ENCODE peak calls at places on chromosomes 7 and 10, in five cellular contexts. One of them, this sample, is unnamed. For H3K4me1 and H3K27me3, the result is how much of the 10 kb centered on the place peaks cover.

GRCh38 chr7:121624922-121625321 is 228.8 kb upstream of the FAM3C start:
- DNase-seq in CD8-positive, alpha-beta memory T cell: no peak
- DNase-seq in Peyer's patch: no peak
- DNase-seq in mammary epithelial cell: no peak
- DNase-seq in endodermal cell: no peak
- DNase-seq in this sample: no peak

GRCh38 chr10:102781089-102781920 is 37.6 kb downstream of the WBP1L start:
- DNase-seq in CD8-positive, alpha-beta memory T cell: no peak
- DNase-seq in Peyer's patch: no peak
- DNase-seq in mammary epithelial cell: no peak
- DNase-seq in endodermal cell: peak
- DNase-seq in this sample: no peak

GRCh38 chr10:73886625-73887024 is 12.3 kb upstream of the CAMK2G start:
- DNase-seq in CD8-positive, alpha-beta memory T cell: no peak
- DNase-seq in Peyer's patch: no peak
- DNase-seq in mammary epithelial cell: peak
- DNase-seq in endodermal cell: peak
- DNase-seq in this sample: peak

GRCh38 chr10:60917331-60918280 is 26.4 kb downstream of the RHOBTB1 start:
- DNase-seq in CD8-positive, alpha-beta memory T cell: no peak
- DNase-seq in Peyer's patch: no peak
- DNase-seq in mammary epithelial cell: peak
- DNase-seq in endodermal cell: no peak
- DNase-seq in this sample: no peak

GRCh38 chr10:132339276-132339675 is 7.3 kb downstream of the LRRC27 start:
- DNase-seq in CD8-positive, alpha-beta memory T cell: no peak
- DNase-seq in Peyer's patch: peak
- DNase-seq in mammary epithelial cell: no peak
- DNase-seq in endodermal cell: no peak
- DNase-seq in this sample: no peak

GRCh38 chr10:61628199-61628874 is 34.4 kb upstream of the CABCOCO1 start:
- DNase-seq in CD8-positive, alpha-beta memory T cell: no peak
- DNase-seq in Peyer's patch: no peak
- DNase-seq in mammary epithelial cell: peak
- DNase-seq in endodermal cell: no peak
- DNase-seq in this sample: no peak

GRCh38 chr7:107993879-107994278 is 9.1 kb downstream of the LAMB1 start:
- DNase-seq in CD8-positive, alpha-beta memory T cell: no peak
- DNase-seq in Peyer's patch: no peak
- DNase-seq in mammary epithelial cell: no peak
- DNase-seq in endodermal cell: no peak
- DNase-seq in this sample: no peak

GRCh38 chr7:94696981-94697670 is 41.2 kb upstream of the SGCE start:
- DNase-seq in CD8-positive, alpha-beta memory T cell: no peak
- DNase-seq in Peyer's patch: peak
- DNase-seq in mammary epithelial cell: peak
- DNase-seq in endodermal cell: no peak
- DNase-seq in this sample: peak

GRCh38 chr7:74656911-74657691 is 417 bp upstream of the GTF2I start:
- DNase-seq in CD8-positive, alpha-beta memory T cell: peak
- DNase-seq in Peyer's patch: peak
- DNase-seq in mammary epithelial cell: peak
- DNase-seq in endodermal cell: peak
- DNase-seq in this sample: peak

GRCh38 chr10:74165530-74165901 is 14.5 kb downstream of the ADK start:
- DNase-seq in CD8-positive, alpha-beta memory T cell: no peak
- DNase-seq in Peyer's patch: no peak
- DNase-seq in mammary epithelial cell: no peak
- DNase-seq in endodermal cell: no peak
- DNase-seq in this sample: no peak

GRCh38 chr10:9853405-9854010 is 1164.2 kb upstream of the CELF2 start:
- DNase-seq in CD8-positive, alpha-beta memory T cell: no peak
- DNase-seq in Peyer's patch: no peak
- DNase-seq in mammary epithelial cell: no peak
- DNase-seq in endodermal cell: no peak
- DNase-seq in this sample: no peak

GRCh38 chr7:151927540-151927939 is 28.7 kb upstream of the GALNTL5 start:
- DNase-seq in CD8-positive, alpha-beta memory T cell: no peak
- DNase-seq in Peyer's patch: no peak
- DNase-seq in mammary epithelial cell: no peak
- DNase-seq in endodermal cell: no peak
- DNase-seq in this sample: no peak
- H3K4me1 ChIP-seq in CD8-positive, alpha-beta memory T cell: under half
- H3K4me1 ChIP-seq in Peyer's patch: under half
- H3K4me1 ChIP-seq in mammary epithelial cell: under half
- H3K4me1 ChIP-seq in endodermal cell: under half
- H3K4me1 ChIP-seq in this sample: under half

DNA sequence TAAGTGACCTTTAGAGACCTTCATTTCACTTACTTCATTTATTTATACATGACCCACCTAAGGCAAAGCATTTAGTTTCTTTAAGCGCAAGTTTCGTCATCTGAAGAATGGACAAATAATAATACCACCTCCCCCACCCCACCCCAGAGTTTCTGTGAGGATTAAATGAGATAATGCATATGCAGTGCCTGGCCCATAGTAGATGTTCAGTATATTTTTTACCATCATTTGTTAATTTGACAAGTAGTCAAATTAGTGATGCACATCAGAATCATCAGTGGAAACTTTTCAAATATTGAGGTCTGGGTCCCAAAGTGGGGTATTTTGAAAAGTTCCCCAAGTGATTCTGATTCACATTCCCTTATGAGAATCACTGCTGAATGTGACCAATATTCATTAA is 243.9 kb downstream of the PTEN start:
- DNase-seq in CD8-positive, alpha-beta memory T cell: no peak
- DNase-seq in Peyer's patch: no peak
- DNase-seq in mammary epithelial cell: no peak
- DNase-seq in endodermal cell: no peak
- DNase-seq in this sample: no peak
- H3K4me3 ChIP-seq in CD8-positive, alpha-beta memory T cell: no peak
- H3K4me3 ChIP-seq in Peyer's patch: no peak
- H3K4me3 ChIP-seq in mammary epithelial cell: no peak
- H3K4me3 ChIP-seq in endodermal cell: no peak
- H3K4me3 ChIP-seq in this sample: no peak

DNA sequence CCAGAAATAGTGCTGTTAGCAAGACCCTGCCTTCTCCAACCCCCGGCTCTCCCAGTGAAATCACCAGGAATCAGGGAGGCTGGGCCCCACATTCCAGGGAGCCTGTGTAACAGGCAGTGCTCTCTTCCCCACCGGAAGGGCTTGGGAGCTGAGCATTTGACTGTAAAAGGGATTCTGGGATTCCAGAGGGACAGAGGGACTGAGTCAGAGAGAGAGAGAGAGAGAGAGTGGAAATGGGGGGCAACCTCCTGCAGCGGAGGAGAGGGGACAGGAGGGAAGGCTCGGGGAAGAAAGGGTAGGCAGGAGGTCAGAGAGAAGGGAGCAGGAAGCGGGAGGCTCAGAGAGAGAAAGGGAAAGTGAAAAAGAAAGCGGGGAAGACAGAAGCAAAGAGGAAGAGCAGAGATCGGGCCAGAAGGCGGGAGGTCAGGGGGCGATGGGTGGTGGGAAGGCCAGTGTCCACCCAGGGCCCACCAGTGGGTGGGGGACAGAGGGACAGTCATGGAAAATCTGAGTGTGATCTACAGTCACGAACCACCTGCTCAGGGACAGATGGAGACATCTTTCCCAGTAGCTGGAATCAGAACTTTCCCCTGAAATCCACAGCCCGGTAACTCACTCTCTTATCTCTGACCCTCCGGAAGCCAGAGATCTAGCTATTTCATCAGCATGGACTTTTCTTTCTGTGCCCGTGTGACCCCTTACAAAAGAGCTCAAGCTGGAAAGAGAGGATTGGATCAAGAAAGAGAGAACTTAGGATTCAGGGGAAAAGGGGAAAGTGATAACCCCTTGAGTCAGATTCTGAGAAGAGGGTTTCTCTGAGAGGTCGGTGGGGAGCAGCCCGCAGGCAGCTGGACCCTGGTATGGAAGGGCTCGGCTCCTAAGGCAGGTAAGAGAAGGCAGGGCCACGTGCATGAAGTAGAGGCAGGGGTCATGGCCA is 4.6 kb upstream of the SERPINE1 start:
- DNase-seq in CD8-positive, alpha-beta memory T cell: no peak
- DNase-seq in Peyer's patch: peak
- DNase-seq in mammary epithelial cell: peak
- DNase-seq in endodermal cell: peak
- DNase-seq in this sample: peak
- H3K27me3 ChIP-seq in CD8-positive, alpha-beta memory T cell: under half
- H3K27me3 ChIP-seq in Peyer's patch: under half
- H3K27me3 ChIP-seq in mammary epithelial cell: under half
- H3K27me3 ChIP-seq in endodermal cell: under half
- H3K27me3 ChIP-seq in this sample: under half

DNA sequence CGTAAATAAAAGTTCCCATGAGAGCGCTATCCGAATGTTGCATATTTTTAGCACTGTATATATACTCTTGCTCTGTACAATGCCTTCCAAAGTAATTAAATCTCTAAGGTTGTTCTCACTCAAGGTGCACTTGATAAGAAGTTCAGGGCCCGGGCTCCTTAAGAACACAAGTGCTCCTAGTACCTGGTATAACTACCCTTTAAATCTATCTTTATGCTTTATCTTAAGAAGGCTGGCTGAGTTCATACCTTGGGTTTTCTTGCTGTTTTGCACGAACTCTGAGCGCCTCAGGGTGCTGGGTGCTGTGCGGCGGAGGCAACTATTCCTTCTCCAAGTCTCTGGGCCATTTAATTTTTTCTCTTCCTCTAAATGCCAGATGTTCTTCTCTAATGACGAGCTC is 80.4 kb downstream of the DNMBP start:
- DNase-seq in CD8-positive, alpha-beta memory T cell: no peak
- DNase-seq in Peyer's patch: no peak
- DNase-seq in mammary epithelial cell: no peak
- DNase-seq in endodermal cell: no peak
- DNase-seq in this sample: no peak
- H3K4me1 ChIP-seq in CD8-positive, alpha-beta memory T cell: under half
- H3K4me1 ChIP-seq in Peyer's patch: under half
- H3K4me1 ChIP-seq in mammary epithelial cell: half or more
- H3K4me1 ChIP-seq in endodermal cell: under half
- H3K4me1 ChIP-seq in this sample: under half

This sample was measured in SJSA1.